ENCODE peak calls at places on chromosomes 11 and 22, in nine cellular contexts. R is psoas muscle; J is lung; O is IMR-90; N is tibial nerve; Z is A549; U is adipocyte; S is CD4-positive, alpha-beta memory T cell; F is H9. H is an unnamed sample.

GRCh38 chr11:115580927-115581680 is 76.9 kb upstream of the CADM1 start:
- DNase-seq in R (no peak), J (no peak), O (no peak), N (peak; percentile 13), Z (no peak), U (peak; percentile 15), S (no peak), F (no peak), H (no peak)

GRCh38 chr22:33940741-33941140 is 20.5 kb upstream of the LARGE1 start:
- DNase-seq in R (no peak), J (no peak), O (no peak), N (no peak), Z (no peak), U (no peak), S (no peak), F (no peak), H (no peak)

GRCh38 chr11:77206264-77207018 is 78.4 kb downstream of the MYO7A start:
- DNase-seq in R (no peak), J (no peak), O (no peak), N (no peak), Z (no peak), U (no peak), S (no peak), F (no peak), H (no peak)

GRCh38 chr11:128052912-128053641 is 534.3 kb downstream of the ETS1 start:
- DNase-seq in R (no peak), J (no peak), O (peak; percentile 77), N (no peak), Z (no peak), U (peak; percentile 79), S (no peak), F (no peak), H (peak; percentile 47)

GRCh38 chr11:3193373-3194015 is 25.1 kb downstream of the MRGPRG start:
- DNase-seq in R (peak; percentile 31), J (no peak), O (no peak), N (no peak), Z (no peak), U (no peak), S (no peak), F (no peak), H (no peak)

GRCh38 chr11:74784234-74784633 is 35.6 kb downstream of the RNF169 start:
- DNase-seq in R (no peak), J (no peak), O (no peak), N (no peak), Z (no peak), U (no peak), S (no peak), F (no peak), H (no peak)

GRCh38 chr11:116420770-116421528 is 351.8 kb downstream of the BUD13 start:
- DNase-seq in R (no peak), J (no peak), O (no peak), N (no peak), Z (no peak), U (no peak), S (no peak), F (no peak), H (no peak)

GRCh38 chr11:115920087-115920461 is 415.9 kb upstream of the CADM1 start:
- DNase-seq in R (no peak), J (no peak), O (peak; percentile 67), N (no peak), Z (no peak), U (no peak), S (no peak), F (no peak), H (no peak)

GRCh38 chr11:61516675-61517516 is 8.3 kb downstream of the LRRC10B start:
- DNase-seq in R (no peak), J (no peak), O (no peak), N (peak; percentile 44), Z (peak; percentile 86), U (peak; percentile 72), S (no peak), F (peak; percentile 77), H (no peak)

GRCh38 chr11:95375451-95375850 is 144.4 kb upstream of the SESN3 start:
- DNase-seq in R (no peak), J (no peak), O (no peak), N (no peak), Z (no peak), U (no peak), S (no peak), F (no peak), H (no peak)

GRCh38 chr11:60870733-60871377 is 3.5 kb downstream of the ZP1 start:
- DNase-seq in R (no peak), J (no peak), O (no peak), N (no peak), Z (no peak), U (no peak), S (no peak), F (no peak), H (no peak)

GRCh38 chr11:91673705-91674104 is 550.9 kb upstream of the FAT3 start:
- DNase-seq in R (no peak), J (no peak), O (no peak), N (no peak), Z (no peak), U (no peak), S (no peak), F (no peak), H (no peak)
- H3K9me3 ChIP-seq in R (no peaks in the 10 kb centered on the region), J (no peaks in the 10 kb centered on the region), O (peaks cover 5% of the 10 kb centered on the region), N (no peaks in the 10 kb centered on the region), Z (no peaks in the 10 kb centered on the region), U (peaks cover 3% of the 10 kb centered on the region), S (no peaks in the 10 kb centered on the region), F (no peaks in the 10 kb centered on the region), H (peaks cover 4% of the 10 kb centered on the region)

GRCh38 chr11:35763301-35763700 is 100.7 kb downstream of the TRIM44 start:
- DNase-seq in R (no peak), J (no peak), O (no peak), N (no peak), Z (no peak), U (no peak), S (no peak), F (no peak), H (no peak)

GRCh38 chr11:35765211-35765610 is 102.6 kb downstream of the TRIM44 start:
- DNase-seq in R (no peak), J (no peak), O (peak; percentile 41), N (no peak), Z (no peak), U (no peak), S (no peak), F (no peak), H (no peak)

GRCh38 chr11:35764414-35764813 is 101.8 kb downstream of the TRIM44 start:
- DNase-seq in R (no peak), J (no peak), O (no peak), N (no peak), Z (no peak), U (no peak), S (no peak), F (no peak), H (no peak)

GRCh38 chr11:35763772-35764171 is 101.2 kb downstream of the TRIM44 start:
- DNase-seq in R (no peak), J (no peak), O (no peak), N (no peak), Z (no peak), U (no peak), S (no peak), F (no peak), H (no peak)

GRCh38 chr11:35766651-35767050 is 104.1 kb downstream of the TRIM44 start:
- DNase-seq in R (no peak), J (no peak), O (no peak), N (no peak), Z (no peak), U (no peak), S (no peak), F (no peak), H (no peak)
- H3K4me1 ChIP-seq in R (peaks cover 27% of the 10 kb centered on the region), J (peaks cover 3% of the 10 kb centered on the region), O (peaks cover 6% of the 10 kb centered on the region), N (no peaks in the 10 kb centered on the region), Z (no peaks in the 10 kb centered on the region), U (peaks cover 3% of the 10 kb centered on the region), S (peaks cover 4% of the 10 kb centered on the region), F (no peaks in the 10 kb centered on the region), H (peaks cover 4% of the 10 kb centered on the region)

GRCh38 chr11:106477776-106478175 is 400.3 kb downstream of the AASDHPPT start:
- DNase-seq in R (no peak), J (no peak), O (no peak), N (no peak), Z (no peak), U (peak; percentile 48), S (no peak), F (no peak), H (no peak)
- H3K9me3 ChIP-seq in R (peaks cover 6% of the 10 kb centered on the region), J (peaks cover 2% of the 10 kb centered on the region), O (peaks cover 4% of the 10 kb centered on the region), N (no peaks in the 10 kb centered on the region), Z (no peaks in the 10 kb centered on the region), U (peaks cover 6% of the 10 kb centered on the region), S (no peaks in the 10 kb centered on the region), F (no peaks in the 10 kb centered on the region), H (no peaks in the 10 kb centered on the region)

GRCh38 chr11:16030664-16031063 is 325.7 kb downstream of the SOX6 start:
- DNase-seq in R (no peak), J (no peak), O (peak; percentile 12), N (no peak), Z (no peak), U (no peak), S (no peak), F (no peak), H (no peak)

GRCh38 chr11:16028406-16028805 is 327.9 kb downstream of the SOX6 start:
- DNase-seq in R (no peak), J (no peak), O (peak; percentile 45), N (no peak), Z (no peak), U (peak; percentile 49), S (no peak), F (no peak), H (no peak)

DNA sequence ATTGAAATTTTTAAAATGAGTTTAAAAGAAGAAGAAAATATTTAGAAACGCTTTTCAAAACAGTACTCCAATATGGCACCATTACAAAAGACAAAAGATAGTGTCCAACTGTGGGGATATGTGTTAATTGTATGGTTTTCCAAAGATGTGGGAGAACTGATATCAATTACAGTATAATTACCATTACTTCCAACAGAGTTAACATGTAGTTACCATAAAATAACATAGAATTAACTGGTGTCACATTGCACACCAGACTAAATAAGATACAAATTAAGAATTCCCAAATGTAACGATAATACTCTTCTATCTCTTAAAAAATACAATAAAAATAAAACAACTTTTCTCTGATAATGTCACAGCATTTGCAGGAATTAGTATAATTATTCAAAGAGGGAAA is 329.5 kb downstream of the SOX6 start:
- DNase-seq in R (no peak), J (no peak), O (no peak), N (no peak), Z (no peak), U (no peak), S (no peak), F (no peak), H (no peak)
- H3K4me1 ChIP-seq in R (no peaks in the 10 kb centered on the region), J (no peaks in the 10 kb centered on the region), O (peaks cover 2% of the 10 kb centered on the region), N (no peaks in the 10 kb centered on the region), Z (no peaks in the 10 kb centered on the region), U (peaks cover 9% of the 10 kb centered on the region), S (no peaks in the 10 kb centered on the region), F (no peaks in the 10 kb centered on the region), H (no peaks in the 10 kb centered on the region)

H was measured in naive thymus-derived CD4-positive, alpha-beta T cell.